ENCODE peak calls at places on chromosomes 3 and 15, in four cellular contexts. R, M, D and N are unnamed samples.
A peak's percentile ranks its signal among the peaks of the same experiment; 100 is the strongest.

GRCh38 chr3:180820400-180820799 is 92.1 kb upstream of the FXR1 start:
- DNase-seq in R (no peak), M (no peak), D (no peak), N (no peak)

GRCh38 chr15:73383310-73384185 is 14.8 kb upstream of the HCN4 start:
- DNase-seq in R (no peak), M (no peak), D (no peak), N (no peak)

GRCh38 chr3:177468331-177468730 is 271.0 kb upstream of the TBL1XR1 start:
- DNase-seq in R (no peak), M (peak; percentile 83), D (peak; percentile 100), N (peak; percentile 12)

GRCh38 chr3:99757948-99758347 is 59.7 kb upstream of the CMSS1 start:
- DNase-seq in R (no peak), M (no peak), D (no peak), N (no peak)

GRCh38 chr3:129644836-129645235 is 38.4 kb upstream of the PLXND1 start:
- DNase-seq in R (no peak), M (no peak), D (no peak), N (no peak)

GRCh38 chr3:194315965-194316361 is 35.2 kb downstream of the CPN2 start:
- DNase-seq in R (no peak), M (no peak), D (peak; percentile 37), N (no peak)

GRCh38 chr3:63585927-63586326 is 66.5 kb upstream of the SNTN start:
- DNase-seq in R (no peak), M (no peak), D (no peak), N (no peak)

GRCh38 chr3:64427671-64428070 is 202.4 kb upstream of the PRICKLE2 start:
- DNase-seq in R (no peak), M (no peak), D (no peak), N (no peak)

GRCh38 chr3:28050895-28051294 is 190.5 kb upstream of the CMC1 start:
- DNase-seq in R (no peak), M (peak; percentile 97), D (peak; percentile 9), N (no peak)

GRCh38 chr15:89808160-89808870 is 6.3 kb downstream of the ANPEP start:
- DNase-seq in R (no peak), M (no peak), D (no peak), N (no peak)

GRCh38 chr15:67771201-67771600 is 54.1 kb upstream of the SKOR1 start:
- DNase-seq in R (no peak), M (no peak), D (no peak), N (no peak)

GRCh38 chr15:40754574-40754882 is 526 bp downstream of the RMDN3 start:
- DNase-seq in R (peak; percentile 60), M (peak; percentile 23), D (no peak), N (peak; percentile 37)

GRCh38 chr3:46595819-46596218 is 16.5 kb upstream of the FAM240A start:
- DNase-seq in R (no peak), M (no peak), D (no peak), N (no peak)

GRCh38 chr3:63724987-63725386 is 72.5 kb downstream of the SNTN start:
- DNase-seq in R (no peak), M (no peak), D (peak; percentile 97), N (peak; percentile 51)

GRCh38 chr15:50824507-50824906 is 59.0 kb upstream of the SPPL2A start:
- DNase-seq in R (no peak), M (no peak), D (no peak), N (no peak)

GRCh38 chr3:43445820-43446219 is 159.5 kb downstream of the SNRK start:
- DNase-seq in R (no peak), M (no peak), D (no peak), N (no peak)

GRCh38 chr15:36432162-36432561 is 147.3 kb upstream of the CDIN1 start:
- DNase-seq in R (no peak), M (peak; percentile 90), D (peak; percentile 94), N (no peak)

GRCh38 chr3:143482106-143483088 is 362.8 kb downstream of the CHST2 start:
- DNase-seq in R (no peak), M (no peak), D (peak; percentile 16), N (no peak)

GRCh38 chr3:31495971-31496370 is 36.8 kb upstream of the STT3B start:
- DNase-seq in R (no peak), M (peak; percentile 44), D (peak; percentile 55), N (no peak)

GRCh38 chr3:159458010-159458409 is 530.6 kb upstream of the IL12A start:
- DNase-seq in R (no peak), M (peak; percentile 98), D (peak; percentile 99), N (peak; percentile 17)

GRCh38 chr3:169026543-169027181 is 636.9 kb downstream of the MECOM start:
- DNase-seq in R (no peak), M (peak; percentile 91), D (peak; percentile 96), N (no peak)

GRCh38 chr3:50493086-50493485 is 10.3 kb downstream of the CACNA2D2 start:
- DNase-seq in R (no peak), M (no peak), D (no peak), N (no peak)

GRCh38 chr3:61154788-61155187 is 96.5 kb downstream of the FHIT start:
- DNase-seq in R (no peak), M (no peak), D (no peak), N (no peak)

GRCh38 chr3:55156851-55157650 is 229.2 kb upstream of the LRTM1 start:
- DNase-seq in R (no peak), M (no peak), D (no peak), N (no peak)

GRCh38 chr3:30516238-30516637 is 90.2 kb upstream of the TGFBR2 start:
- DNase-seq in R (no peak), M (peak; percentile 52), D (peak; percentile 81), N (no peak)

GRCh38 chr3:14831916-14832430 is 13.2 kb downstream of the FGD5 start:
- DNase-seq in R (no peak), M (no peak), D (no peak), N (no peak)

GRCh38 chr3:169574531-169574930 is 89.0 kb downstream of the MECOM start:
- DNase-seq in R (no peak), M (no peak), D (no peak), N (no peak)

GRCh38 chr3:34571714-34572113 is 773.3 kb downstream of the PDCD6IP start:
- DNase-seq in R (no peak), M (no peak), D (no peak), N (no peak)
- H3K9me3 ChIP-seq in R (no peaks in the 10 kb centered on the region), M (peaks cover 10% of the 10 kb centered on the region), D (no peaks in the 10 kb centered on the region), N (no peaks in the 10 kb centered on the region)

GRCh38 chr15:42729409-42729808 is 7.5 kb downstream of the CDAN1 start:
- DNase-seq in R (no peak), M (no peak), D (no peak), N (no peak)

GRCh38 chr15:42726114-42726513 is 10.8 kb downstream of the CDAN1 start:
- DNase-seq in R (no peak), M (no peak), D (no peak), N (no peak)

GRCh38 chr15:42728975-42729374 is 8.0 kb downstream of the CDAN1 start:
- DNase-seq in R (no peak), M (no peak), D (no peak), N (no peak)

GRCh38 chr15:42728562-42728961 is 8.4 kb downstream of the CDAN1 start:
- DNase-seq in R (no peak), M (no peak), D (no peak), N (no peak)

DNA sequence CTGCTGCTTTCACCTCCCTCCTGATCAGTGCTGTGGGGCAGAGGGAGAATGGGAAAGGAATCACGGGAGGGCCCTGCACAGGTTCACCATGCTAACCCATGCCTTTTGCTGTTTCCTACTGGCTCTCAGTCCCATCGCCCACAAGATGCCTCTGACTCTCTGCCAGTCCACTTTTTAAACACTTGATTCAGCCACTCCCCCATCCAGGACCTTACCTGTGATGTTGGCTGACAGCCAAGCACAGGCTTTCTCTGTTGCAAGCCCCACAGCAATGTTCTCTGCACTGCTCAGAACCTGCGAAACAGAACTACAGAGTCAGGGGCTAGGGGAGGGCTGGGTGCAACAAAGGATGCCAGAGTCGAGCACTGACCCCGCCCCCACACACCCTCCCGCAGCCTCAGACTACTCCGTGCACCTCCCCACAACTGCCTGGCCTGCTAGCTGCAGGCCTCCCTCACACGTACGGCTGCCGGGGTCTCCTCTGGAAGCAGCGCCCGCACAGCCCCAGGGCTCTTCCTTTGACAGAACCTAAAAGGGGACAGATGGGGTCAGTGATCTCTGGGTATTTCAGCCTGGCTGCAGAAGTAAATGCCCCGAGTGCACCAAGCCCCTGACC is 9.1 kb downstream of the CDAN1 start:
- DNase-seq in R (no peak), M (no peak), D (no peak), N (no peak)
- H3K9me3 ChIP-seq in R (no peaks in the 10 kb centered on the region), M (no peaks in the 10 kb centered on the region), D (no peaks in the 10 kb centered on the region), N (no peaks in the 10 kb centered on the region)

GRCh38 chr3:196412704-196413103 is 19.5 kb downstream of the UBXN7 start:
- DNase-seq in R (no peak), M (no peak), D (no peak), N (no peak)
- H3K9me3 ChIP-seq in R (no peaks in the 10 kb centered on the region), M (no peaks in the 10 kb centered on the region), D (no peaks in the 10 kb centered on the region), N (no peaks in the 10 kb centered on the region)

GRCh38 chr3:146078031-146078430 is 83.0 kb downstream of the PLOD2 start:
- DNase-seq in R (no peak), M (peak; percentile 66), D (peak; percentile 44), N (no peak)

GRCh38 chr3:146072061-146072460 is 88.9 kb downstream of the PLOD2 start:
- DNase-seq in R (no peak), M (no peak), D (no peak), N (no peak)

GRCh38 chr3:146077181-146077580 is 83.8 kb downstream of the PLOD2 start:
- DNase-seq in R (no peak), M (peak; percentile 38), D (peak; percentile 59), N (no peak)

GRCh38 chr3:146071636-146072035 is 89.3 kb downstream of the PLOD2 start:
- DNase-seq in R (no peak), M (no peak), D (no peak), N (no peak)

DNA sequence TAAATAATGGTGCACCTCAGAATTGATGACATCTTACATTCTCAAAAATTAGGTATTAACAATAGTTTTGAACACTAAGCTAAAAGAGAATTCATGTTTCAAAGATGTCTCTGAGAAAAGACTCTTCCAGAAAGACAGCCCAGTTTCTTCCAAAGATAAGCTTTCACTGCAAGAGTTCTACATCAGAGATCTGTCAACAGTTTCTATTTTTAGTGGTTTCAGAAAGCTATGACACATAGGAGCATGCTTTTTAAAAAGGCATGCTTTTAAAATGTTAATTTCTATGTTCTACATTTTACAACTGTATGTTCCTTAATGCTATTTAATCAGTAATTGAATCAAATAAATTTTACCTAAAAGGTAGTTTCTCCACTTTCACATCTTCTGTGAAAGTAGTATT is 88.2 kb downstream of the PLOD2 start:
- DNase-seq in R (no peak), M (no peak), D (peak; percentile 32), N (no peak)
- H3K9me3 ChIP-seq in R (no peaks in the 10 kb centered on the region), M (no peaks in the 10 kb centered on the region), D (no peaks in the 10 kb centered on the region), N (no peaks in the 10 kb centered on the region)